ENCODE peak calls at places on chromosomes 3 and 15, in nine cellular contexts. One of them, this sample, is unnamed. For H3K36me3 and H3K4me1, the result is how much of the 10 kb centered on the place peaks cover.

GRCh38 chr3:185233328-185233727 is 20.5 kb downstream of the EHHADH start:
- DNase-seq in uterus: no peak
- DNase-seq in hepatocyte: no peak
- DNase-seq in PC-3: no peak
- DNase-seq in transverse colon: no peak
- DNase-seq in stomach: no peak
- DNase-seq in HCT116: no peak
- DNase-seq in endothelial cell of umbilical vein: no peak
- DNase-seq in GM12878: no peak
- DNase-seq in this sample: no peak

GRCh38 chr15:55628369-55628730 is 40.2 kb upstream of the PYGO1 start:
- DNase-seq in uterus: no peak
- DNase-seq in hepatocyte: no peak
- DNase-seq in PC-3: no peak
- DNase-seq in transverse colon: no peak
- DNase-seq in stomach: no peak
- DNase-seq in HCT116: no peak
- DNase-seq in endothelial cell of umbilical vein: no peak
- DNase-seq in GM12878: no peak
- DNase-seq in this sample: no peak

GRCh38 chr15:59764775-59765174 is 75.7 kb upstream of the BNIP2 start:
- DNase-seq in uterus: no peak
- DNase-seq in hepatocyte: no peak
- DNase-seq in PC-3: no peak
- DNase-seq in transverse colon: no peak
- DNase-seq in stomach: no peak
- DNase-seq in HCT116: peak
- DNase-seq in endothelial cell of umbilical vein: no peak
- DNase-seq in GM12878: no peak
- DNase-seq in this sample: no peak

GRCh38 chr15:33693166-33693830 is 275.0 kb upstream of the CHRM5 start:
- DNase-seq in uterus: no peak
- DNase-seq in hepatocyte: no peak
- DNase-seq in PC-3: no peak
- DNase-seq in transverse colon: no peak
- DNase-seq in stomach: no peak
- DNase-seq in HCT116: no peak
- DNase-seq in endothelial cell of umbilical vein: no peak
- DNase-seq in GM12878: no peak
- DNase-seq in this sample: no peak

GRCh38 chr15:77002954-77003912 is 8.3 kb downstream of the PSTPIP1 start:
- DNase-seq in uterus: no peak
- DNase-seq in hepatocyte: no peak
- DNase-seq in PC-3: no peak
- DNase-seq in transverse colon: peak
- DNase-seq in stomach: peak
- DNase-seq in HCT116: no peak
- DNase-seq in endothelial cell of umbilical vein: no peak
- DNase-seq in GM12878: peak
- DNase-seq in this sample: peak

GRCh38 chr3:129893616-129894070 is at the start of gene TMCC1:
- DNase-seq in uterus: peak
- DNase-seq in hepatocyte: peak
- DNase-seq in PC-3: peak
- DNase-seq in transverse colon: peak
- DNase-seq in stomach: peak
- DNase-seq in HCT116: peak
- DNase-seq in endothelial cell of umbilical vein: peak
- DNase-seq in GM12878: peak
- DNase-seq in this sample: peak

GRCh38 chr3:165194477-165195135 is 1.6 kb downstream of the SLITRK3 start:
- DNase-seq in uterus: no peak
- DNase-seq in hepatocyte: no peak
- DNase-seq in PC-3: no peak
- DNase-seq in transverse colon: no peak
- DNase-seq in stomach: no peak
- DNase-seq in HCT116: no peak
- DNase-seq in endothelial cell of umbilical vein: no peak
- DNase-seq in GM12878: no peak
- DNase-seq in this sample: no peak

GRCh38 chr3:190017575-190018288 is 103.0 kb downstream of the P3H2 start:
- DNase-seq in uterus: peak
- DNase-seq in hepatocyte: peak
- DNase-seq in PC-3: peak
- DNase-seq in transverse colon: peak
- DNase-seq in stomach: peak
- DNase-seq in HCT116: peak
- DNase-seq in endothelial cell of umbilical vein: peak
- DNase-seq in GM12878: no peak
- DNase-seq in this sample: no peak

GRCh38 chr15:99703603-99704443 is 29.4 kb downstream of the LYSMD4 start:
- DNase-seq in uterus: peak
- DNase-seq in hepatocyte: peak
- DNase-seq in PC-3: peak
- DNase-seq in transverse colon: no peak
- DNase-seq in stomach: no peak
- DNase-seq in HCT116: peak
- DNase-seq in endothelial cell of umbilical vein: peak
- DNase-seq in GM12878: no peak
- DNase-seq in this sample: no peak

GRCh38 chr3:194540268-194540937 is 53.6 kb upstream of the ATP13A3 start:
- DNase-seq in uterus: no peak
- DNase-seq in hepatocyte: no peak
- DNase-seq in PC-3: no peak
- DNase-seq in transverse colon: no peak
- DNase-seq in stomach: peak
- DNase-seq in HCT116: no peak
- DNase-seq in endothelial cell of umbilical vein: peak
- DNase-seq in GM12878: no peak
- DNase-seq in this sample: peak

GRCh38 chr3:154779571-154779970 is 300.5 kb upstream of the MME start:
- DNase-seq in uterus: no peak
- DNase-seq in hepatocyte: no peak
- DNase-seq in PC-3: peak
- DNase-seq in transverse colon: no peak
- DNase-seq in stomach: no peak
- DNase-seq in HCT116: no peak
- DNase-seq in endothelial cell of umbilical vein: no peak
- DNase-seq in GM12878: no peak
- DNase-seq in this sample: no peak

GRCh38 chr15:25397110-25397509 is 41.7 kb downstream of the UBE3A start:
- DNase-seq in uterus: no peak
- DNase-seq in hepatocyte: no peak
- DNase-seq in PC-3: no peak
- DNase-seq in transverse colon: no peak
- DNase-seq in stomach: no peak
- DNase-seq in HCT116: no peak
- DNase-seq in endothelial cell of umbilical vein: peak
- DNase-seq in GM12878: no peak
- DNase-seq in this sample: no peak

GRCh38 chr3:183895774-183896173 is 11.1 kb upstream of the PARL start:
- DNase-seq in uterus: no peak
- DNase-seq in hepatocyte: no peak
- DNase-seq in PC-3: no peak
- DNase-seq in transverse colon: no peak
- DNase-seq in stomach: no peak
- DNase-seq in HCT116: no peak
- DNase-seq in endothelial cell of umbilical vein: no peak
- DNase-seq in GM12878: no peak
- DNase-seq in this sample: no peak

GRCh38 chr15:89756897-89757296 is 5.8 kb upstream of the MESP1 start:
- DNase-seq in uterus: no peak
- DNase-seq in hepatocyte: peak
- DNase-seq in PC-3: peak
- DNase-seq in transverse colon: no peak
- DNase-seq in stomach: peak
- DNase-seq in HCT116: no peak
- DNase-seq in endothelial cell of umbilical vein: no peak
- DNase-seq in GM12878: no peak
- DNase-seq in this sample: no peak

GRCh38 chr3:172313671-172314070 is 134.6 kb downstream of the GHSR start:
- DNase-seq in uterus: no peak
- DNase-seq in hepatocyte: no peak
- DNase-seq in PC-3: no peak
- DNase-seq in transverse colon: no peak
- DNase-seq in stomach: no peak
- DNase-seq in HCT116: no peak
- DNase-seq in endothelial cell of umbilical vein: no peak
- DNase-seq in GM12878: no peak
- DNase-seq in this sample: no peak

GRCh38 chr15:55703873-55704285 is 39.1 kb downstream of the PRTG start:
- DNase-seq in uterus: no peak
- DNase-seq in hepatocyte: no peak
- DNase-seq in PC-3: no peak
- DNase-seq in transverse colon: no peak
- DNase-seq in stomach: no peak
- DNase-seq in HCT116: no peak
- DNase-seq in endothelial cell of umbilical vein: no peak
- DNase-seq in GM12878: peak
- DNase-seq in this sample: no peak

GRCh38 chr15:72338148-72338547 is 18.2 kb upstream of the CELF6 start:
- DNase-seq in uterus: no peak
- DNase-seq in hepatocyte: no peak
- DNase-seq in PC-3: no peak
- DNase-seq in transverse colon: no peak
- DNase-seq in stomach: no peak
- DNase-seq in HCT116: no peak
- DNase-seq in endothelial cell of umbilical vein: no peak
- DNase-seq in GM12878: no peak
- DNase-seq in this sample: no peak

GRCh38 chr3:40719660-40720287 is 195.0 kb downstream of the ZNF621 start:
- DNase-seq in uterus: peak
- DNase-seq in hepatocyte: peak
- DNase-seq in PC-3: peak
- DNase-seq in transverse colon: no peak
- DNase-seq in stomach: no peak
- DNase-seq in HCT116: peak
- DNase-seq in endothelial cell of umbilical vein: no peak
- DNase-seq in GM12878: no peak
- DNase-seq in this sample: no peak

GRCh38 chr15:67101981-67102929 is 36.9 kb downstream of the SMAD3 start:
- DNase-seq in uterus: no peak
- DNase-seq in hepatocyte: no peak
- DNase-seq in PC-3: peak
- DNase-seq in transverse colon: no peak
- DNase-seq in stomach: no peak
- DNase-seq in HCT116: no peak
- DNase-seq in endothelial cell of umbilical vein: peak
- DNase-seq in GM12878: peak
- DNase-seq in this sample: no peak

GRCh38 chr3:71796268-71796667 is 11.3 kb upstream of the PROK2 start:
- DNase-seq in uterus: no peak
- DNase-seq in hepatocyte: no peak
- DNase-seq in PC-3: no peak
- DNase-seq in transverse colon: no peak
- DNase-seq in stomach: no peak
- DNase-seq in HCT116: no peak
- DNase-seq in endothelial cell of umbilical vein: no peak
- DNase-seq in GM12878: no peak
- DNase-seq in this sample: no peak

GRCh38 chr3:45929042-45929679 is 14.1 kb upstream of the CXCR6 start:
- DNase-seq in uterus: no peak
- DNase-seq in hepatocyte: peak
- DNase-seq in PC-3: peak
- DNase-seq in transverse colon: peak
- DNase-seq in stomach: peak
- DNase-seq in HCT116: peak
- DNase-seq in endothelial cell of umbilical vein: peak
- DNase-seq in GM12878: no peak
- DNase-seq in this sample: no peak

GRCh38 chr15:65521355-65521754 is 3.9 kb upstream of the DPP8 start:
- DNase-seq in uterus: no peak
- DNase-seq in hepatocyte: no peak
- DNase-seq in PC-3: no peak
- DNase-seq in transverse colon: no peak
- DNase-seq in stomach: no peak
- DNase-seq in HCT116: no peak
- DNase-seq in endothelial cell of umbilical vein: no peak
- DNase-seq in GM12878: no peak
- DNase-seq in this sample: no peak

GRCh38 chr3:80649170-80649569 is 881.4 kb upstream of the ROBO1 start:
- DNase-seq in uterus: no peak
- DNase-seq in hepatocyte: no peak
- DNase-seq in PC-3: no peak
- DNase-seq in transverse colon: no peak
- DNase-seq in stomach: no peak
- DNase-seq in HCT116: no peak
- DNase-seq in endothelial cell of umbilical vein: no peak
- DNase-seq in GM12878: no peak
- DNase-seq in this sample: no peak
- H3K36me3 ChIP-seq in uterus: under half
- H3K36me3 ChIP-seq in hepatocyte: under half
- H3K36me3 ChIP-seq in PC-3: under half
- H3K36me3 ChIP-seq in transverse colon: under half
- H3K36me3 ChIP-seq in stomach: under half
- H3K36me3 ChIP-seq in HCT116: under half
- H3K36me3 ChIP-seq in endothelial cell of umbilical vein: under half
- H3K36me3 ChIP-seq in GM12878: under half
- H3K36me3 ChIP-seq in this sample: under half

GRCh38 chr3:157312366-157312745 is 124.3 kb upstream of the PTX3 start:
- DNase-seq in uterus: no peak
- DNase-seq in hepatocyte: no peak
- DNase-seq in PC-3: no peak
- DNase-seq in transverse colon: no peak
- DNase-seq in stomach: no peak
- DNase-seq in HCT116: no peak
- DNase-seq in endothelial cell of umbilical vein: no peak
- DNase-seq in GM12878: no peak
- DNase-seq in this sample: no peak
- H3K27ac ChIP-seq in uterus: no peak
- H3K27ac ChIP-seq in hepatocyte: no peak
- H3K27ac ChIP-seq in PC-3: peak
- H3K27ac ChIP-seq in transverse colon: no peak
- H3K27ac ChIP-seq in stomach: no peak
- H3K27ac ChIP-seq in HCT116: no peak
- H3K27ac ChIP-seq in endothelial cell of umbilical vein: no peak
- H3K27ac ChIP-seq in GM12878: no peak
- H3K27ac ChIP-seq in this sample: no peak

GRCh38 chr15:74330861-74331408 is 36.5 kb downstream of the CYP11A1 start:
- DNase-seq in uterus: no peak
- DNase-seq in hepatocyte: no peak
- DNase-seq in PC-3: no peak
- DNase-seq in transverse colon: no peak
- DNase-seq in stomach: no peak
- DNase-seq in HCT116: no peak
- DNase-seq in endothelial cell of umbilical vein: no peak
- DNase-seq in GM12878: no peak
- DNase-seq in this sample: no peak
- H3K4me1 ChIP-seq in uterus: under half
- H3K4me1 ChIP-seq in hepatocyte: under half
- H3K4me1 ChIP-seq in PC-3: under half
- H3K4me1 ChIP-seq in transverse colon: under half
- H3K4me1 ChIP-seq in stomach: under half
- H3K4me1 ChIP-seq in HCT116: under half
- H3K4me1 ChIP-seq in endothelial cell of umbilical vein: under half
- H3K4me1 ChIP-seq in GM12878: under half
- H3K4me1 ChIP-seq in this sample: under half

DNA sequence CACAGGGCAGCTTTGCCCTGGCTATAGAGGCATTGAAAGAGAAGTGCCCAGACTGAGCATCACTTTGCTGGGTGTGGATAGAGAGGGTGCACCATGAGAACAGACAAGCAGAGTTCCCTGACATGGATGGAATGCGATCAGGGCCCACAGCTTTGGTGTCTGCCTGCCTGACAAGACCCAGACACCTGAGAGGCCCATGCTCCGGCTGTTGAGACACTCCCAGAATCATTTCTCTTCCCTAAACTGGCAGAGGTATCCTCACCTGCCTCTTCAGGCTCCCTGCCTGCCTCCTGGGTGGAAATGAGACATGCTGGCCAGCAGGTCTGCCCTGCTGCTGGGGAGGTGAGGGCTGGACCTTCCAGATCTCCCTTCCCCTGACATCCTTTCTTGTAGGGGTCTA is 10.4 kb upstream of the CHST14 start:
- DNase-seq in uterus: no peak
- DNase-seq in hepatocyte: no peak
- DNase-seq in PC-3: no peak
- DNase-seq in transverse colon: no peak
- DNase-seq in stomach: no peak
- DNase-seq in HCT116: no peak
- DNase-seq in endothelial cell of umbilical vein: no peak
- DNase-seq in GM12878: no peak
- DNase-seq in this sample: peak
- H3K36me3 ChIP-seq in uterus: under half
- H3K36me3 ChIP-seq in hepatocyte: under half
- H3K36me3 ChIP-seq in PC-3: under half
- H3K36me3 ChIP-seq in transverse colon: under half
- H3K36me3 ChIP-seq in stomach: under half
- H3K36me3 ChIP-seq in HCT116: under half
- H3K36me3 ChIP-seq in endothelial cell of umbilical vein: under half
- H3K36me3 ChIP-seq in GM12878: under half
- H3K36me3 ChIP-seq in this sample: under half